ENCODE peak calls at places on chromosomes 7 and 10, in five cellular contexts. H is AG10803, I is HEK293T, R is ACHN, W is GM12892. V is an unnamed sample.
A peak's percentile ranks its signal among the peaks of the same experiment; 100 is the strongest.

GRCh38 chr7:74511360-74511759 is 57.7 kb downstream of the GTF2IRD1 start:
- DNase-seq in H (no peak), I (no peak), R (no peak), W (no peak), V (no peak)

GRCh38 chr7:148607151-148607661 is 16.6 kb downstream of the C7orf33 start:
- DNase-seq in W (no peak), I (no peak), R (no peak), H (no peak), V (no peak)

GRCh38 chr10:109993551-109993950 is 14.2 kb upstream of the ADD3 start:
- DNase-seq in W (no peak), H (no peak), R (no peak), I (no peak), V (no peak)

GRCh38 chr10:76558996-76559888 is 1078.4 kb downstream of the KCNMA1 start:
- DNase-seq in H (peak; percentile 93), R (no peak), I (no peak), W (no peak), V (peak; percentile 79)

GRCh38 chr7:79664884-79665676 is 211.6 kb upstream of the MAGI2 start:
- DNase-seq in R (no peak), H (no peak), W (no peak), I (no peak), V (no peak)

GRCh38 chr7:36827914-36828313 is 103.6 kb upstream of the AOAH start:
- DNase-seq in H (no peak), R (no peak), I (no peak), W (no peak), V (no peak)

GRCh38 chr10:93481931-93482834 is at the start of gene MYOF:
- DNase-seq in R (peak; percentile 90), I (peak; percentile 74), W (peak; percentile 34), H (peak; percentile 93), V (no peak)

GRCh38 chr7:111266613-111267012 is 175.7 kb downstream of the LRRN3 start:
- DNase-seq in W (no peak), R (peak; percentile 37), I (no peak), H (peak; percentile 90), V (peak; percentile 64)

GRCh38 chr10:100286051-100287033 is at the start of gene BLOC1S2:
- DNase-seq in W (peak; percentile 92), H (peak; percentile 90), R (peak; percentile 90), I (peak; percentile 99), V (peak; percentile 73)

GRCh38 chr10:80461208-80462183 is 7.4 kb downstream of the TSPAN14 start:
- DNase-seq in I (no peak), W (no peak), H (peak; percentile 67), R (no peak), V (no peak)

GRCh38 chr7:159012353-159013069 is 132.2 kb downstream of the VIPR2 start:
- DNase-seq in W (no peak), I (no peak), H (no peak), R (no peak), V (no peak)

GRCh38 chr7:151038951-151039849 is 9.1 kb upstream of the ASIC3 start:
- DNase-seq in W (no peak), R (peak; percentile 96), I (peak; percentile 72), H (peak; percentile 79), V (peak; percentile 71)

GRCh38 chr7:14900051-14900450 is 2.5 kb downstream of the DGKB start:
- DNase-seq in R (no peak), W (no peak), I (no peak), H (peak; percentile 2), V (no peak)

GRCh38 chr7:134441264-134441663 is 17.6 kb downstream of the AKR1B1 start:
- DNase-seq in W (no peak), H (no peak), I (no peak), R (no peak), V (no peak)

GRCh38 chr10:4883079-4883739 is 57.2 kb downstream of the AKR1E2 start:
- DNase-seq in H (peak; percentile 9), I (no peak), R (no peak), W (no peak), V (peak; percentile 13)

GRCh38 chr7:1663243-1663642 is 6.8 kb upstream of the ELFN1 start:
- DNase-seq in H (no peak), W (peak; percentile 5), I (no peak), R (no peak), V (no peak)

GRCh38 chr10:3735175-3735574 is 49.8 kb downstream of the KLF6 start:
- DNase-seq in R (no peak), H (no peak), I (no peak), W (no peak), V (no peak)

GRCh38 chr10:113060221-113061053 is 110.4 kb downstream of the TCF7L2 start:
- DNase-seq in H (no peak), R (no peak), I (no peak), W (no peak), V (no peak)

GRCh38 chr7:116706668-116707126 is 34.7 kb downstream of the MET start:
- DNase-seq in R (peak; percentile 98), I (no peak), W (no peak), H (peak; percentile 65), V (no peak)

GRCh38 chr10:83553366-83553765 is 585.9 kb upstream of the GHITM start:
- DNase-seq in I (no peak), W (no peak), R (no peak), H (no peak), V (no peak)

GRCh38 chr7:52273685-52274610 is 761.5 kb upstream of the POM121L12 start:
- DNase-seq in H (no peak), W (no peak), R (no peak), I (no peak), V (no peak)

GRCh38 chr10:13056461-13057077 is 43.4 kb upstream of the OPTN start:
- DNase-seq in W (no peak), R (peak; percentile 13), I (peak; percentile 59), H (no peak), V (no peak)

GRCh38 chr10:29588640-29589421 is 45.9 kb downstream of the SVIL start:
- DNase-seq in R (no peak), I (no peak), H (peak; percentile 65), W (no peak), V (no peak)

GRCh38 chr10:52755297-52756062 is 17.1 kb downstream of the MBL2 start:
- DNase-seq in W (no peak), H (peak; percentile 59), I (no peak), R (no peak), V (peak; percentile 73)

GRCh38 chr7:99128076-99128950 is 15.6 kb downstream of the SMURF1 start:
- DNase-seq in R (no peak), I (no peak), W (no peak), H (peak; percentile 38), V (no peak)

GRCh38 chr10:132542086-132542775 is 4.6 kb downstream of the INPP5A start:
- DNase-seq in I (no peak), R (no peak), H (no peak), W (no peak), V (no peak)

GRCh38 chr7:64959072-64959747 is 31.6 kb downstream of the ZNF117 start:
- DNase-seq in H (no peak), W (no peak), I (no peak), R (no peak), V (no peak)

GRCh38 chr10:5840314-5841307 is 27.4 kb upstream of the GDI2 start:
- DNase-seq in W (peak; percentile 77), H (no peak), I (no peak), R (no peak), V (no peak)

GRCh38 chr7:83594076-83594475 is 54.9 kb downstream of the SEMA3E start:
- DNase-seq in R (no peak), I (no peak), H (no peak), W (no peak), V (no peak)

GRCh38 chr7:100865971-100866720 is 1.0 kb upstream of the TRIP6 start:
- DNase-seq in I (no peak), R (no peak), H (peak; percentile 76), W (no peak), V (no peak)

GRCh38 chr10:91434041-91434440 is 23.9 kb downstream of the HECTD2 start:
- DNase-seq in I (no peak), R (no peak), W (no peak), H (no peak), V (no peak)

GRCh38 chr7:151806204-151806603 is 70.7 kb downstream of the PRKAG2 start:
- DNase-seq in H (peak; percentile 14), R (no peak), I (no peak), W (no peak), V (no peak)

GRCh38 chr10:130300608-130301025 is 164.4 kb downstream of the GLRX3 start:
- DNase-seq in R (no peak), I (no peak), H (peak; percentile 48), W (no peak), V (no peak)

V was measured in AG09309.